ENCODE peak calls at places on chromosomes 13 and 19, in seven cellular contexts. J, K, Z, L, U, F and S are unnamed samples.

GRCh38 chr19:5292453-5292842 is 48.2 kb downstream of the PTPRS start:
- DNase-seq in F (no peak), L (no peak), U (no peak), J (peak), Z (no peak), K (peak), S (no peak)

GRCh38 chr19:12847159-12848139 is 9.1 kb downstream of the MAST1 start:
- DNase-seq in K (peak), L (peak), F (peak), U (peak), J (peak), Z (peak), S (peak)

GRCh38 chr13:53507741-53508140 is 479.1 kb downstream of the OLFM4 start:
- DNase-seq in K (no peak), U (no peak), J (no peak), Z (no peak), L (no peak), F (no peak), S (no peak)

GRCh38 chr13:49569993-49570689 is 15.2 kb downstream of the RCBTB1 start:
- DNase-seq in J (no peak), L (no peak), Z (no peak), K (no peak), F (no peak), U (no peak), S (no peak)

GRCh38 chr19:2079076-2079864 is 16.9 kb downstream of the MOB3A start:
- DNase-seq in L (no peak), J (no peak), K (no peak), Z (no peak), U (no peak), F (no peak), S (no peak)

GRCh38 chr19:55229789-55230182 is 1.2 kb upstream of the TMEM86B start:
- DNase-seq in L (no peak), U (no peak), F (peak), K (no peak), Z (no peak), J (no peak), S (no peak)

GRCh38 chr13:97179501-97179900 is 42.6 kb upstream of the MBNL2 start:
- DNase-seq in F (no peak), L (no peak), J (no peak), U (no peak), K (no peak), Z (peak), S (no peak)

GRCh38 chr19:8306235-8307054 is 1.7 kb downstream of the CD320 start:
- DNase-seq in Z (peak), L (no peak), U (peak), K (no peak), F (peak), J (peak), S (no peak)

GRCh38 chr13:44759723-44760360 is 183.7 kb upstream of the TSC22D1 start:
- DNase-seq in J (no peak), F (no peak), U (peak), L (no peak), K (no peak), Z (peak), S (no peak)

GRCh38 chr19:18895038-18895827 is 725 bp downstream of the CERS1 start:
- DNase-seq in F (no peak), K (peak), L (no peak), U (no peak), Z (no peak), J (peak), S (no peak)

GRCh38 chr19:5024282-5024681 is 55.4 kb downstream of the KDM4B start:
- DNase-seq in K (no peak), U (no peak), Z (no peak), J (no peak), F (no peak), L (no peak), S (no peak)

GRCh38 chr13:101417043-101417406 is 717 bp upstream of the NALCN start:
- DNase-seq in J (no peak), F (no peak), Z (no peak), U (no peak), L (no peak), K (peak), S (peak)

GRCh38 chr19:17977073-17977472 is 10.2 kb downstream of the KCNN1 start:
- DNase-seq in Z (no peak), K (no peak), U (no peak), J (no peak), F (no peak), L (no peak), S (no peak)

GRCh38 chr13:99436686-99437416 is 64.4 kb upstream of the TM9SF2 start:
- DNase-seq in K (peak), U (peak), J (peak), L (peak), Z (peak), F (peak), S (peak)

GRCh38 chr13:112983428-112984196 is 14.6 kb downstream of the MCF2L start:
- DNase-seq in L (no peak), Z (no peak), J (peak), F (peak), K (no peak), U (no peak), S (no peak)

GRCh38 chr19:39031368-39032163 is 783 bp downstream of the FBXO27 start:
- DNase-seq in F (peak), K (peak), U (peak), L (no peak), J (peak), Z (peak), S (peak)

GRCh38 chr13:47076536-47076935 is 179.7 kb upstream of the HTR2A start:
- DNase-seq in K (no peak), L (no peak), F (no peak), Z (no peak), U (no peak), J (no peak), S (no peak)

GRCh38 chr13:74066937-74067336 is 67.3 kb downstream of the KLF12 start:
- DNase-seq in L (no peak), J (no peak), Z (no peak), U (no peak), K (no peak), F (no peak), S (no peak)

GRCh38 chr13:23384111-23384510 is 49.4 kb downstream of the SACS start:
- DNase-seq in U (no peak), F (no peak), K (no peak), J (no peak), L (peak), Z (no peak), S (no peak)

GRCh38 chr19:4723465-4724251 is at the start of gene DPP9:
- DNase-seq in Z (peak), K (peak), J (peak), U (peak), L (peak), F (peak), S (peak)

GRCh38 chr19:42412661-42413076 is 14.5 kb downstream of the LIPE start:
- DNase-seq in J (no peak), Z (no peak), U (no peak), L (no peak), F (no peak), K (no peak), S (no peak)

GRCh38 chr19:3536429-3537100 is 2.4 kb upstream of the TEKTIP1 start:
- DNase-seq in U (no peak), Z (peak), K (no peak), F (peak), L (no peak), J (no peak), S (no peak)

GRCh38 chr13:73656863-73657262 is 477.3 kb downstream of the KLF12 start:
- DNase-seq in U (no peak), J (no peak), Z (no peak), F (no peak), K (no peak), L (no peak), S (no peak)

GRCh38 chr13:86002921-86003488 is 203.8 kb upstream of the SLITRK6 start:
- DNase-seq in J (no peak), F (no peak), L (no peak), K (no peak), Z (no peak), U (no peak), S (no peak)

GRCh38 chr13:58630794-58631193 is 999.2 kb downstream of the PCDH17 start:
- DNase-seq in L (no peak), F (no peak), U (no peak), K (no peak), J (no peak), Z (no peak), S (no peak)

GRCh38 chr13:112446347-112446861 is 70.2 kb downstream of the SPACA7 start:
- DNase-seq in U (no peak), J (no peak), L (no peak), F (no peak), K (no peak), Z (no peak), S (no peak)

GRCh38 chr13:53105881-53106280 is 77.3 kb downstream of the OLFM4 start:
- DNase-seq in Z (no peak), K (no peak), J (no peak), L (no peak), F (no peak), U (no peak), S (no peak)

DNA sequence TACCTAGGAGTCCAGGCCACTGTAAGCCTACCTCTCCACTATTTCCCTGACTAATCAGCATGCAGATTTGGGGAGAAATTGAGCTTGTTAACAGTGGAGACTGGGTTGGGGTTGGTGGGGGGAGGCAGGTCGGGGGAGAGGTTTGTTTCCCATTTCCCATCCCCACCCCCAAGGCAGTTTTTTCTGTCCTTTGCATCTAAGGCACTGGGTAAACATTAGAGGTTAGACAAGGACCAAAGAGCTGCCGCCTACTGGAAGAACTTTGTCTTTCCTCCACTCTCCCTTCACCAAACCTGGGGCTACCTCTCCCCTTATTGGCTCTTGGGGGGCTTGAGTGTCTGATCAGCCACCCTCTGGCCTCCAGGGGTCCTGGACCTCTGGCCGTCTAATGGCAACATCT is 953 bp downstream of the KCNN4 start:
- DNase-seq in J (no peak), K (peak), U (no peak), Z (no peak), L (no peak), F (no peak), S (no peak)
- TF ChIP-seq CTCF in J (no peak), K (peak), U (no peak), Z (no peak), L (no peak), F (no peak), S (peak)

DNA sequence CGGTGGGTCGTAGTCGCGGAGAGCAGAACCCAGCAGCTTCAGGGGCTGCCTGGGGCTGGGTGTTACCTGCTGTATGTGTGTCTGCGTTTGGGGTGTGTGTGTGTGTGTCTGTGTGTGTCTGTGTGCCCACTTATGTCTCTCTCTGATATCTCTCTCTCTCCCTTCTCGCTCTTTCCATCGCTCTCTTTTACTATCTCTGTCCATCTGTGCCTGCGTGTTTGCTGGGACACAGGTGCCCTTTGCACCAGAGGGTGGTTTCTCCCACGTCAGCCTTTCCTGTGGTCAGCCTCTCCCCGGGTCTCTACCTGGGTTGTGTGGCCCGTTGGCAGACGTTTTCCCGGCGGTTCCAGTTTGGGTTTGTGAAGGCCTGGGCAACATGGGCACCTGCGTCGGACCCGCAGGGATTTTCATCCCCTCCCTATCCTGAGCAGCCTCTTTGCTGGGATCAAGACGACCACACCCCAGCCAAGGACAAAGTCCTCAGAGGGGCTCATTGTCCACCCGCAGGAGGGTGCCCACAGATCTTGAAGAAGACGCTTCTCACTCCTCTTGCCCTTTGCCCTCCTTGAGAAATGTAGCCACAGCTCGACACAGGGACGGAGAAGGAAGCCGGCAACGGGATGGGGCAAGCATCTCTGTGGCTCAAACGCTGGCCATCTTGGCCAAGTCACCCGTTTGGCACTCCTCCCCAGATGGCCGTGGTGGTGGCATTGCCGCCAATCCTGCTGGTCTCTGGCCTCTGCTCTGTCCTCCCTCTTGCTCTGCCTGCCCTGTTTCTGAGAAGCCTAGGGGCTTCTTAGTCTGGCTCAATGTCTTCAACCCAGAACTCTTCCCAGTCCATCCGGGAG is 43.3 kb downstream of the ZNF146 start:
- DNase-seq in U (no peak), J (no peak), K (no peak), F (no peak), L (no peak), Z (no peak), S (no peak)
- H3K4me3 ChIP-seq in U (peak), J (no peak), K (no peak), F (no peak), L (no peak), Z (peak), S (peak)

GRCh38 chr13:36736119-36736726 is 62.4 kb downstream of the SERTM1 start:
- DNase-seq in K (peak), L (peak), J (peak), F (no peak), U (no peak), Z (no peak), S (peak)
- TF ChIP-seq CTCF in K (peak), L (peak), J (peak), F (peak), U (peak), Z (peak), S (peak)

GRCh38 chr19:49875177-49875576 is 2.0 kb downstream of the AKT1S1 start:
- DNase-seq in Z (no peak), K (no peak), F (no peak), U (no peak), J (no peak), L (no peak), S (no peak)

GRCh38 chr19:49873149-49873521 is 4.0 kb downstream of the AKT1S1 start:
- DNase-seq in L (no peak), K (no peak), J (no peak), U (no peak), F (no peak), Z (no peak), S (no peak)

GRCh38 chr19:49875801-49876421 is 1.2 kb downstream of the AKT1S1 start:
- DNase-seq in J (peak), Z (no peak), F (peak), L (no peak), U (peak), K (peak), S (no peak)

GRCh38 chr19:49873834-49874233 is 3.3 kb downstream of the AKT1S1 start:
- DNase-seq in Z (no peak), K (no peak), F (no peak), L (no peak), J (no peak), U (no peak), S (no peak)

DNA sequence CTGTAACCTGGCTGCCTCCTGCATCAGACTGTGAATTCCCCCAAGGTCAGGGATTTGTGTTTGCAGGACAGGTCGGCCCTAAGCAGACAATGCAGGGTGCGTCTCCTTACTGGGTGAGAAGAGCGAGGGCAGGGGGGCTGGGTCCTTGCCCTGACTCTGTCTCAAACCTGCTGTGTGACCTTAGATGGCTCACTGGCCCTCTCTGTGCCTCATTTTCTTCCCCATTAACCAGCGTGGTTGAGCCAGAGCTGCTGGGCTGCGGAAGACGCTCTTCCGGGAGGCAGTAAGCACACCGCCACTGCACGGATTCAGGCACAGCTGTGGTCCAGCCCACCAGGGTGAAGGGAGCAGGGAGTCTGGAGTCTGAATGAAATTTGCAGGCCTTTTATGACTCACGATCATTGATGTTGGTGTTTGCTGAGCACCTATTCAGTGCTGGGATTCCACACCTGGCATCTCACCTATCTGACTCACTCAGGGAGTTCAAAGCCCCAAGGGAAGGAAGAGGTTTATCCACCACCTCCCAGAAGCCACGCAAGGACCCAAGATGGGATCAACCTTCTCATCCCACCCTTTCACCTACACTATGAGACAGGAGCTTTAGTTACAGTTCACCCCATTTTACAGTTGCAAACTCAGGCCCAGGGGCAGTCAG is 2.5 kb downstream of the AKT1S1 start:
- DNase-seq in Z (no peak), U (no peak), K (no peak), L (no peak), J (no peak), F (no peak), S (no peak)
- H3K4me3 ChIP-seq in Z (no peak), U (no peak), K (peak), L (no peak), J (no peak), F (no peak), S (peak)

DNA sequence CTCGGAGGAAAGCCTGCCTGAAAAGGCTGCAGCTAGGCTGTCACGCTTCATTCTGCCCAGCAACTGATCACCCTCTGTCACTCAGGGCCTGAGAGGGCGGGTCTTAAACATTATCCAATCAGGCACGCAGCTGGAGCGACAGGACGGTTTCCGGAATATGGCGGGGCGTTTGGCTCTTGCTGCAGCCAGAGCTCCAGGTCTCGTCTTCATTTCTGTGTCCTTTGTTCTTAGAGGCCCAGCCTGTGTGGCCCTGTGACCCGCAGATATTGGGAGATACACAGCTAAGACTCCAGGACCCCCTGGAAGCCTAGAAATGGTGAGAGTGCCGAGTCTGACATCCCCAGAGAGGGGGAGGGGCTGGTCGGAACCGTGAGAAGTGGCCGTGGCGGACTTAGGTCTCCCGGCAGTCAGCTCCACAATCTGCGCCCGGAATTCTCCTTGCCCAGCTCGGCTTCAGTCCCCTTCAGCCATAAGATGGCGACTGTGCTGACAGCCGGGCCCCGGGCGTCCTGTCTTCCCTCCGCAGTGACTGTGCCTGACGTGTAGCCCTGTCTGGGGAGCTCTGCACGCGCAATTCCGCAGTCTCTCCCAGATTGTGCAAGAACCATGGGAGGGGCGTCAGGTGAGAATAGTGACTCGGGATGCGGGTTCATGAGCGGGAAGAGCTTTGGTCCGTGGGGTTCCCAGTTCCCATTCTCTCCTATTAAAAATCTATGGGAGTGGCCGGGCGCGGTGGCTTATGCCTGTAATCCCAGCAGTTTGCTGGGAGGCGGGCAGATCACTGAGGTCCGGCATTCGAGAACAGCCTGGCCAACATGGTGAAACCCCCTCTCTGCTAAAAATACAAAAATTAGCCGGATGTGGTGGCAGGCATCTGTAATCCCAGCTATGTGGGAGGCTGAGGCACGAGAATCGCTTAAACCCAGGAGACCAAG is at the start of gene ZNF429:
- DNase-seq in L (peak), F (peak), K (no peak), J (peak), Z (peak), U (peak), S (peak)
- TF ChIP-seq CTCF in L (no peak), F (no peak), K (no peak), J (no peak), Z (peak), U (no peak), S (no peak)

GRCh38 chr13:114067381-114067885 is 65.0 kb downstream of the RASA3 start:
- DNase-seq in Z (no peak), K (no peak), U (no peak), F (peak), J (no peak), L (no peak), S (no peak)
- H3K4me3 ChIP-seq in Z (peak), K (no peak), U (no peak), F (no peak), J (no peak), L (no peak), S (no peak)

DNA sequence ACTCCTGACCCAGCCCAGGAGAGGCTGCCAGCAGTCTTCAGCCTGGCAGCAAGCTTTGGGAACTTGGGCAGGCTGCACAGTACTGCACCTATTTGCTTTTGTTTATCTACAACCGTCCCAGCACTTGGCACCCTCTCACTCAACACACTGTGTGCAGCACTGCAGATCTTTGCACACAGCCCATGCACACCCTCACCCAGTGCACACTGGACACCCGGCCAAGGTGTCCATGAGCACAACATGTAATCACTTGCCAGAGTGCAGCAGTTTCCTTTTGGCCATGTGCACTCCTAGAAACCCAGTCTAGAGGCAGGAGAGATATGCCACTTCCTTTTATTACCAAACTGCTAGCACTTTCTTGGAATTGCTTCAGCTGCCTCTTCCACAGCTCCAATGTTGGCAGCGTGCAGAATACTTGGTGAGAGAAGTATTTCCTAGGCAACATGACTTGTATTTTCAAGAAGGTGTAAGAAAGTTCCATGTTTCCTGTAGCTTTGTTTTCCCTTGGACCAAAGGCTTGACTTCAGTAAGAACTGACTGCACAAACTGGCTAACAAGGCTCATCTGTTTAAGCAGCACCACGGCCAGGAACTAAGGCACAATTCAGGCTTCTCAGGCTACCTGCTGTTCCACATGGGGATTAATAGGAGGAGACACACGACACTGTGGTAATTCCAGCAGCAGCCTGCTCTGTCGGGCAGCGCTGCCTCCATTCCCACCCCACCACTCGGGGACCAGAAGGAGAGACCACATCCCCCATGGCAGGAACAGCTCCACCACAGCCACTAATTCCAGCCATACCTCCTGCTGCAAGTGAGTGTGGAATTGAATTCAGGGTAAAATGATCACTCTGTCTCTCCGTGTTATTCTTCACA is 15.3 kb downstream of the ATP7B start:
- DNase-seq in J (peak), U (no peak), L (peak), Z (no peak), K (no peak), F (peak), S (no peak)
- TF ChIP-seq CTCF in J (no peak), U (no peak), L (no peak), Z (no peak), K (no peak), F (no peak), S (no peak)

GRCh38 chr13:71876648-71877279 is 9.8 kb upstream of the DACH1 start:
- DNase-seq in J (no peak), U (no peak), K (no peak), F (no peak), L (no peak), Z (no peak), S (no peak)
- H3K4me3 ChIP-seq in J (no peak), U (no peak), K (no peak), F (no peak), L (no peak), Z (no peak), S (no peak)